ENCODE peak calls at places on chromosomes 5 and 9, in eight cellular contexts. O is ovary, R is esophagus squamous epithelium, D is breast epithelium, Q is GM12892, E is HCT116, N is GM12891, S is thyroid gland. X is an unnamed sample.

GRCh38 chr5:181223041-181223728 is at the start of gene TRIM41:
- DNase-seq in O (peak; percentile 100), E (peak; percentile 96), R (no peak), S (peak; percentile 98), Q (no peak), N (peak; percentile 80), D (peak; percentile 97), X (peak; percentile 99)

GRCh38 chr5:155982354-155982753 is 344.6 kb upstream of the SGCD start:
- DNase-seq in E (no peak), N (no peak), Q (no peak), S (no peak), R (no peak), O (no peak), D (no peak), X (no peak)

GRCh38 chr5:107293551-107293950 is 377.2 kb downstream of the EFNA5 start:
- DNase-seq in S (no peak), Q (no peak), R (no peak), D (no peak), N (no peak), O (no peak), E (no peak), X (no peak)

GRCh38 chr5:150377964-150378694 is 20.6 kb downstream of the TCOF1 start:
- DNase-seq in R (no peak), O (no peak), E (no peak), D (no peak), N (no peak), S (no peak), Q (no peak), X (no peak)

GRCh38 chr5:172830876-172831662 is 3.0 kb upstream of the ERGIC1 start:
- DNase-seq in E (no peak), N (no peak), D (no peak), S (no peak), Q (no peak), O (no peak), R (no peak), X (no peak)

GRCh38 chr9:115551396-115551795 is 433.4 kb upstream of the TNC start:
- DNase-seq in S (no peak), R (no peak), N (no peak), D (no peak), E (no peak), Q (no peak), O (no peak), X (no peak)

GRCh38 chr9:110464321-110464720 is 115.2 kb downstream of the SVEP1 start:
- DNase-seq in O (no peak), N (no peak), E (no peak), Q (no peak), S (no peak), R (no peak), D (no peak), X (no peak)

GRCh38 chr5:175478384-175479124 is at the start of gene SFXN1:
- DNase-seq in E (peak; percentile 56), S (peak; percentile 57), N (peak; percentile 95), Q (peak; percentile 93), O (peak; percentile 77), D (no peak), R (no peak), X (peak; percentile 85)

GRCh38 chr9:131395745-131396479 is 2.0 kb downstream of the PRRC2B start:
- DNase-seq in Q (no peak), N (no peak), D (no peak), S (no peak), O (no peak), R (no peak), E (no peak), X (no peak)

GRCh38 chr5:158198636-158199035 is 339.7 kb upstream of the CLINT1 start:
- DNase-seq in S (no peak), E (no peak), D (no peak), Q (peak; percentile 27), N (peak; percentile 32), R (no peak), O (no peak), X (no peak)

GRCh38 chr9:132892383-132892782 is 13.7 kb downstream of the SPACA9 start:
- DNase-seq in Q (no peak), N (no peak), R (no peak), O (no peak), D (no peak), S (no peak), E (no peak), X (no peak)

GRCh38 chr5:115467631-115468030 is 76.9 kb downstream of the FEM1C start:
- DNase-seq in E (no peak), R (no peak), S (no peak), Q (no peak), N (no peak), O (no peak), D (no peak), X (no peak)

GRCh38 chr9:81610739-81611107 is 78.6 kb downstream of the TLE1 start:
- DNase-seq in S (no peak), D (no peak), Q (no peak), R (no peak), O (no peak), N (no peak), E (no peak), X (no peak)

GRCh38 chr9:135589596-135590485 is 28.3 kb downstream of the PAEP start:
- DNase-seq in Q (no peak), N (no peak), O (no peak), D (no peak), S (no peak), R (no peak), E (no peak), X (no peak)

GRCh38 chr5:93078082-93079038 is 502.7 kb downstream of the NR2F1-AS1 start:
- DNase-seq in N (no peak), O (peak; percentile 23), S (no peak), Q (no peak), E (peak; percentile 99), R (no peak), D (no peak), X (peak; percentile 9)

GRCh38 chr5:56440871-56441740 is 208.0 kb upstream of the ANKRD55 start:
- DNase-seq in O (peak; percentile 21), D (no peak), N (no peak), E (no peak), Q (no peak), R (no peak), S (peak; percentile 82), X (peak; percentile 45)

GRCh38 chr5:82525626-82526025 is 247.5 kb upstream of the RPS23 start:
- DNase-seq in S (no peak), D (no peak), N (no peak), E (no peak), O (no peak), Q (no peak), R (no peak), X (no peak)

GRCh38 chr5:139177809-139178581 is 20.2 kb downstream of the SIL1 start:
- DNase-seq in O (no peak), Q (no peak), N (no peak), D (peak; percentile 58), E (no peak), S (peak; percentile 78), R (no peak), X (peak; percentile 53)

GRCh38 chr5:42015681-42016080 is 90.6 kb downstream of the FBXO4 start:
- DNase-seq in O (no peak), N (no peak), E (no peak), D (no peak), R (no peak), Q (no peak), S (no peak), X (no peak)

GRCh38 chr5:115686692-115687054 is 60.8 kb upstream of the TMED7 start:
- DNase-seq in E (no peak), N (no peak), R (no peak), O (no peak), D (no peak), S (no peak), Q (no peak), X (no peak)

GRCh38 chr9:26682041-26682440 is 210.6 kb downstream of the CAAP1 start:
- DNase-seq in D (no peak), N (no peak), Q (no peak), E (no peak), R (no peak), O (no peak), S (no peak), X (no peak)

GRCh38 chr9:117957267-117957666 is 253.1 kb downstream of the TLR4 start:
- DNase-seq in O (no peak), N (no peak), Q (no peak), D (no peak), E (no peak), R (no peak), S (no peak), X (no peak)

GRCh38 chr5:16411741-16412455 is 53.7 kb downstream of the ZNF622 start:
- DNase-seq in R (no peak), S (no peak), O (no peak), D (no peak), E (no peak), N (no peak), Q (no peak), X (peak; percentile 36)

DNA sequence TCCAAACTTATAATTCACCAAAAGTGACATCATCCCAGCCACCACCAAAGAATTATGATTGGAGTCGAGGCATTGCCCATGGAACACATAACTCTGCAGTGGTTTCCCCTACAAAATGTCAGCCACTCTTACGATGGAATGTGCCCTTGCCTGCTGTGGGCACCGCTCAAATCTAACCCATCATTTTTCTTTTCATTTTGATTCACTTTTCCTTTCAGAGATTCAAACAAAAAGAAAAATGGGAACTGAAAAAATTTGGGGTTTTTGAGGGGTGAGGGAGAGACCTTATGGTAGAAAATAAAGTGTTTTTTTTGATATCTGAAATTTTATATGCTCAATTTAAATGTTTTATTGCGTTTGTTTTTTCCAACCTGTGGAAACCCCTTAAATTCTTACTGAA is 28.1 kb downstream of the SMARCA2 start:
- DNase-seq in R (no peak), D (no peak), S (no peak), Q (no peak), E (no peak), O (no peak), N (no peak), X (no peak)
- TF ChIP-seq POLR2A in R (no peak), D (no peak), S (no peak), Q (no peak), E (no peak), O (no peak), N (no peak), X (no peak)

GRCh38 chr5:137995077-137995746 is 37.7 kb downstream of the FAM13B start:
- DNase-seq in E (no peak), D (no peak), N (no peak), O (no peak), Q (no peak), S (no peak), R (no peak), X (no peak)
- TF ChIP-seq POLR2A in E (no peak), D (no peak), N (no peak), O (no peak), Q (no peak), S (no peak), R (no peak), X (no peak)

DNA sequence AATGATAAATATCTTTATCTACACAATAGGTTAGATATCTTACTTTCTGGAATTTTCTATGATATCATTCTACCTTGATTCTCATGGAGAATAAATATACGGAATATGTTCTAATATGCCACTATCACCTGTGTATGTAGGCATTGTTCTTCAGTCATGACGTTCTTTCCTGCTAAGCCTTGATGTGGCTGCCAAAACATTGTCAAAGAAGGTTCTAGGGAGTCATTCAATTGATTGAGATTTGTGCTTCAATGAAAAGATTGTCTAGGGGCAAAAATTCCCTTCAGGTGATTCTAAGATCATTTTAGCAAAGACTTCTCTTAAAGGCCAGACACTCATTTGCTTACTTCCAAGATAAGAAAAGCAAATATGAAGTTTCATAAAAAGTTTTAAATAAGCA is 118.1 kb downstream of the MAT2B start:
- DNase-seq in O (no peak), N (no peak), E (no peak), S (no peak), R (no peak), D (no peak), Q (no peak), X (no peak)
- TF ChIP-seq POLR2A in O (no peak), N (no peak), E (no peak), S (no peak), R (no peak), D (no peak), Q (no peak), X (no peak)

GRCh38 chr5:178130576-178131445 is at the start of gene RMND5B:
- DNase-seq in S (peak; percentile 87), D (peak; percentile 85), R (no peak), O (peak; percentile 81), E (peak; percentile 37), Q (peak; percentile 89), N (peak; percentile 96), X (peak; percentile 90)
- TF ChIP-seq POLR2A in S (peak; percentile 83), D (no peak), R (peak; percentile 75), O (peak; percentile 69), E (peak; percentile 64), Q (peak; percentile 76), N (peak; percentile 58), X (peak; percentile 71)